ENCODE peak calls at places on chromosome 9, in ten cellular contexts. M is spleen, N is glutamatergic neuron, V is pancreas, D is NB4, R is cardiac muscle cell, S is RWPE1, F is HepG2, J is GM13976, T is endothelial cell of umbilical vein. A is an unnamed sample.
A peak's percentile ranks its signal among the peaks of the same experiment; 100 is the strongest.

GRCh38 chr9:97906236-97906831 is 16.0 kb downstream of the TRMO start:
- DNase-seq in F (no peak), J (no peak), T (peak; percentile 61), D (peak; percentile 71), M (no peak), N (no peak), R (peak; percentile 5), V (no peak), S (no peak), A (no peak)

GRCh38 chr9:81395301-81396054 is 293.9 kb downstream of the TLE1 start:
- DNase-seq in V (no peak), S (no peak), N (no peak), D (no peak), M (no peak), J (no peak), F (no peak), R (peak; percentile 34), T (no peak), A (no peak)

GRCh38 chr9:114386361-114386885 is 1.4 kb downstream of the AKNA start:
- DNase-seq in T (no peak), D (peak; percentile 40), V (no peak), F (no peak), S (no peak), M (peak; percentile 86), J (no peak), R (no peak), N (no peak), A (no peak)

GRCh38 chr9:135851748-135852147 is 55.6 kb downstream of the CAMSAP1 start:
- DNase-seq in T (no peak), F (no peak), D (no peak), R (no peak), M (no peak), N (no peak), V (peak; percentile 10), J (no peak), S (no peak), A (no peak)

GRCh38 chr9:126763130-126763764 is 41.6 kb upstream of the ZBTB43 start:
- DNase-seq in J (no peak), D (peak; percentile 28), T (no peak), S (no peak), R (no peak), M (no peak), V (no peak), N (no peak), F (no peak), A (no peak)

GRCh38 chr9:87829756-87830155 is 52.9 kb upstream of the SPATA31E1 start:
- DNase-seq in J (no peak), F (no peak), D (no peak), R (no peak), V (no peak), M (no peak), N (no peak), S (no peak), T (no peak), A (no peak)

GRCh38 chr9:26779072-26779471 is 113.5 kb downstream of the CAAP1 start:
- DNase-seq in M (no peak), V (no peak), J (no peak), F (peak; percentile 2), T (no peak), N (no peak), S (peak; percentile 8), D (no peak), R (no peak), A (no peak)

GRCh38 chr9:134253596-134254205 is 72.6 kb upstream of the RXRA start:
- DNase-seq in M (no peak), D (no peak), J (no peak), F (no peak), R (peak; percentile 24), T (no peak), S (no peak), N (no peak), V (no peak), A (no peak)

GRCh38 chr9:118000581-118000980 is 296.4 kb downstream of the TLR4 start:
- DNase-seq in S (no peak), D (peak; percentile 72), M (no peak), R (no peak), N (no peak), F (no peak), V (no peak), J (no peak), T (no peak), A (no peak)

GRCh38 chr9:10479172-10479571 is 133.6 kb downstream of the PTPRD start:
- DNase-seq in R (no peak), F (peak; percentile 5), N (no peak), S (peak; percentile 5), J (no peak), V (no peak), D (peak; percentile 32), M (no peak), T (no peak), A (no peak)

GRCh38 chr9:27835746-27836145 is 262.5 kb upstream of the C9orf72 start:
- DNase-seq in V (no peak), M (no peak), J (no peak), T (no peak), D (no peak), R (no peak), S (no peak), N (no peak), F (no peak), A (no peak)

GRCh38 chr9:88266416-88266815 is 121.8 kb upstream of the SPIN1 start:
- DNase-seq in T (no peak), V (no peak), D (no peak), S (peak; percentile 28), F (no peak), N (no peak), J (no peak), R (no peak), M (no peak), A (no peak)

GRCh38 chr9:87594218-87594617 is 96.6 kb downstream of the DAPK1 start:
- DNase-seq in R (peak; percentile 45), V (no peak), S (no peak), F (no peak), T (no peak), N (no peak), M (no peak), D (no peak), J (no peak), A (no peak)

GRCh38 chr9:83471223-83471622 is 67.0 kb downstream of the FRMD3 start:
- DNase-seq in T (no peak), D (peak; percentile 44), S (no peak), V (no peak), F (no peak), M (no peak), R (peak; percentile 19), J (no peak), N (no peak), A (no peak)

GRCh38 chr9:108676344-108676743 is 179.4 kb downstream of the ACTL7B start:
- DNase-seq in S (no peak), R (no peak), D (no peak), V (no peak), F (no peak), M (no peak), J (no peak), N (no peak), T (no peak), A (no peak)

GRCh38 chr9:77647659-77648457 is at the start of gene GNA14:
- DNase-seq in J (no peak), S (no peak), F (no peak), D (no peak), T (peak; percentile 47), V (no peak), N (peak; percentile 57), R (peak; percentile 23), M (peak; percentile 77), A (no peak)

GRCh38 chr9:120868339-120868675 is 8.7 kb downstream of the PHF19 start:
- DNase-seq in V (no peak), S (no peak), N (no peak), J (no peak), R (no peak), M (no peak), D (no peak), T (no peak), F (no peak), A (no peak)

GRCh38 chr9:116331241-116331640 is 177.7 kb downstream of the PAPPA start:
- DNase-seq in T (no peak), N (no peak), M (no peak), D (no peak), S (no peak), F (no peak), J (no peak), V (no peak), R (no peak), A (no peak)

GRCh38 chr9:32278991-32279390 is 105.5 kb upstream of the ACO1 start:
- DNase-seq in S (no peak), R (no peak), M (no peak), D (no peak), N (no peak), T (no peak), J (no peak), V (no peak), F (no peak), A (no peak)

GRCh38 chr9:137318976-137319375 is 16.9 kb upstream of the NRARP start:
- DNase-seq in R (no peak), T (no peak), V (no peak), N (peak; percentile 69), D (no peak), S (no peak), J (no peak), M (peak; percentile 86), F (no peak), A (no peak)
- TF ChIP-seq CTCF in R (no peak), T (no peak), V (no peak), N (no peak), D (no peak), S (no peak), J (no peak), M (no peak), F (peak; percentile 82), A (peak; percentile 72)

DNA sequence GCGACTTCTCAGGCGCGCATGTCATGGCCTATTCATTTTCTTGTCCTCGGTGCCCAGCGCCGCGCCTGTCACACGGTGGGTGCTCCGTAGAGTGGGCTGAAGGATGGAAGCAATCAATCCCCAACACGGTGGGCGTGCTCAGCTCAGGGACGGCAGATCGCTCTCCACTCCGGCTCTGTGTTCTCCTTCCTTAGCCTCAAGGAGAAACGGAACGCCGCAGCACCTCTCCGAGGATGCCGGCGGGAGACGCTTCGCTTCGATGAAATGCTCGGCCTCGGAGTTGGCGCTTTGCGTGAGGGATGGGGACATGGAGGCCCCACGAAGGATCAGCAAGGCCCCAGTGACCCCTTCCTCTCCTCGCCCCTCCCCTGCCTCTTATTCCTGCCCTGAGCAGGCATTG is 199.5 kb downstream of the C9orf50 start:
- DNase-seq in F (no peak), N (no peak), J (no peak), D (no peak), S (no peak), T (no peak), R (no peak), V (no peak), M (no peak), A (no peak)
- TF ChIP-seq CTCF in F (no peak), N (no peak), J (no peak), D (no peak), S (no peak), T (no peak), R (no peak), V (no peak), M (no peak), A (no peak)

GRCh38 chr9:132970306-132971062 is 8.0 kb upstream of the GFI1B start:
- DNase-seq in S (no peak), D (no peak), R (no peak), M (no peak), T (no peak), V (no peak), N (no peak), F (no peak), J (no peak), A (no peak)
- TF ChIP-seq CTCF in S (no peak), D (no peak), R (no peak), M (no peak), T (no peak), V (no peak), N (no peak), F (no peak), J (no peak), A (no peak)

GRCh38 chr9:99459923-99460322 is 237.8 kb downstream of the SEC61B start:
- DNase-seq in D (no peak), F (no peak), S (no peak), N (no peak), V (no peak), T (no peak), J (no peak), M (no peak), R (no peak), A (no peak)
- TF ChIP-seq CTCF in D (no peak), F (no peak), S (no peak), N (no peak), V (no peak), T (no peak), J (no peak), M (no peak), R (no peak), A (no peak)